ENCODE peak calls at places on chromosomes 1 and 21, in six cellular contexts. S is activated CD8-positive, alpha-beta T cell treated with anti-CD3 and anti-CD28 coated beads for 36 hours; B is upper lobe of left lung; I is foreskin keratinocyte; Y is activated naive CD4-positive, alpha-beta T cell treated with anti-CD3 and anti-CD28 coated beads, Interleukin-2, amount 50 U/mL, for 72 hours; A is right cardiac atrium. T is an unnamed sample.

GRCh38 chr1:63698001-63698838 is 75.6 kb upstream of the ROR1 start:
- ATAC-seq in A (peak), Y (no peak), S (no peak), B (peak), I (no peak), T (peak)

GRCh38 chr1:76562292-76562691 is 305.0 kb upstream of the ST6GALNAC5 start:
- ATAC-seq in B (no peak), I (no peak), A (peak), S (no peak), Y (no peak), T (no peak)

GRCh38 chr1:55605155-55605554 is 390.0 kb upstream of the USP24 start:
- ATAC-seq in Y (no peak), I (no peak), S (no peak), B (no peak), A (peak), T (no peak)

GRCh38 chr21:24045373-24045772 is 1561.9 kb downstream of the MRPL39 start:
- ATAC-seq in Y (no peak), A (peak), I (no peak), B (no peak), S (no peak), T (no peak)

GRCh38 chr21:35226302-35226701 is 177.2 kb upstream of the RUNX1 start:
- ATAC-seq in S (no peak), Y (no peak), A (peak), I (no peak), B (peak), T (no peak)

GRCh38 chr1:211735208-211736170 is 60.1 kb upstream of the NEK2 start:
- ATAC-seq in I (peak), S (no peak), B (peak), Y (no peak), A (peak), T (peak)

GRCh38 chr1:96362623-96363022 is 359.0 kb upstream of the PTBP2 start:
- ATAC-seq in Y (peak), A (no peak), I (peak), S (peak), B (peak), T (no peak)

GRCh38 chr1:2311184-2312032 is 79.9 kb downstream of the MORN1 start:
- ATAC-seq in S (peak), I (peak), A (peak), Y (peak), B (peak), T (peak)

T was measured in gastroesophageal sphincter.